ENCODE peak calls at places on chromosomes 3 and 15, in six cellular contexts. Q is stromal cell of bone marrow, S is NCI-H187 treated with DMSO at 0.1 percent for 48 hours, N is ACHN, P is AG08395, K is Peyer's patch. R is an unnamed sample.

GRCh38 chr15:38354321-38354929 is 99.5 kb upstream of the FAM98B start:
- DNase-seq in K (no peak), N (peak), P (peak), S (no peak), Q (peak), R (no peak)

GRCh38 chr3:112815981-112816380 is 30.7 kb downstream of the CD200R1L start:
- DNase-seq in N (no peak), P (no peak), S (no peak), K (no peak), Q (no peak), R (no peak)

GRCh38 chr15:100772478-100773378 is 106.9 kb upstream of the ALDH1A3 start:
- DNase-seq in S (no peak), Q (no peak), N (no peak), P (no peak), K (no peak), R (peak)

GRCh38 chr15:94305133-94305532 is 73.8 kb downstream of the MCTP2 start:
- DNase-seq in P (no peak), N (no peak), K (no peak), Q (no peak), S (no peak), R (no peak)

GRCh38 chr3:48013288-48013980 is 2.8 kb downstream of the MAP4 start:
- DNase-seq in N (peak), P (peak), K (no peak), Q (peak), S (no peak), R (no peak)

GRCh38 chr15:38389924-38390542 is 63.9 kb upstream of the FAM98B start:
- DNase-seq in S (no peak), Q (no peak), P (peak), K (peak), N (peak), R (peak)

GRCh38 chr3:133964547-133964946 is 65.2 kb downstream of the SLCO2A1 start:
- DNase-seq in P (no peak), K (no peak), S (no peak), N (peak), Q (no peak), R (no peak)

GRCh38 chr3:149020839-149021252 is 29.5 kb downstream of the GYG1 start:
- DNase-seq in P (no peak), K (no peak), N (no peak), Q (no peak), S (no peak), R (no peak)

GRCh38 chr3:127394031-127394430 is 106.2 kb upstream of the PRR20G start:
- DNase-seq in Q (no peak), N (no peak), S (no peak), P (no peak), K (no peak), R (no peak)

GRCh38 chr3:130088061-130088460 is 6.4 kb downstream of the ALG1L2 start:
- DNase-seq in Q (no peak), N (no peak), S (no peak), P (no peak), K (no peak), R (no peak)

GRCh38 chr3:150603888-150604319 is 783 bp downstream of the SELENOT start:
- DNase-seq in Q (no peak), N (no peak), P (no peak), S (no peak), K (no peak), R (no peak)